ENCODE peak calls at places on chromosomes 1 and 21, in four cellular contexts. Q, R, A and J are unnamed samples.

GRCh38 chr1:244732846-244733450 is 80.0 kb downstream of the DESI2 start:
- DNase-seq in A (no peak), R (no peak), Q (no peak), J (no peak)

GRCh38 chr1:87435484-87435883 is 106.8 kb downstream of the LMO4 start:
- DNase-seq in R (no peak), Q (no peak), A (no peak), J (peak)

GRCh38 chr1:7827134-7827955 is 25.5 kb downstream of the UTS2 start:
- DNase-seq in Q (no peak), R (peak), A (no peak), J (no peak)

GRCh38 chr1:81702903-81703302 is 97.8 kb upstream of the ADGRL2 start:
- DNase-seq in Q (peak), A (peak), R (peak), J (peak)

GRCh38 chr1:36172983-36173382 is 17.0 kb downstream of the MAP7D1 start:
- DNase-seq in Q (no peak), A (peak), R (peak), J (peak)

GRCh38 chr1:60388092-60388987 is 314.8 kb upstream of the C1orf87 start:
- DNase-seq in A (no peak), Q (no peak), R (no peak), J (no peak)

GRCh38 chr1:14733053-14733778 is 134.7 kb downstream of the KAZN start:
- DNase-seq in R (no peak), A (peak), Q (no peak), J (peak)

GRCh38 chr1:186474208-186474607 is 13.3 kb upstream of the PDC start:
- DNase-seq in A (peak), R (peak), Q (peak), J (peak)

GRCh38 chr1:6819641-6820040 is 34.4 kb downstream of the CAMTA1 start:
- DNase-seq in Q (no peak), R (peak), A (peak), J (peak)

GRCh38 chr1:41843378-41843777 is 75.3 kb downstream of the HIVEP3 start:
- DNase-seq in R (peak), Q (no peak), A (peak), J (peak)

GRCh38 chr21:32807717-32808380 is 36.3 kb upstream of the PAXBP1 start:
- DNase-seq in A (peak), R (peak), Q (no peak), J (peak)

GRCh38 chr1:205719762-205720161 is 30.2 kb downstream of the NUCKS1 start:
- DNase-seq in Q (no peak), A (no peak), R (no peak), J (no peak)

GRCh38 chr1:51961231-51961630 is 29.3 kb downstream of the RAB3B start:
- DNase-seq in R (no peak), A (no peak), Q (no peak), J (no peak)

GRCh38 chr1:67522793-67523192 is 92.6 kb upstream of the SERBP1 start:
- DNase-seq in R (no peak), Q (no peak), A (no peak), J (no peak)

GRCh38 chr1:200992382-200993101 is 31.0 kb downstream of the KIF21B start:
- DNase-seq in Q (no peak), R (no peak), A (no peak), J (no peak)

GRCh38 chr1:114316204-114316603 is 162.5 kb upstream of the SYT6 start:
- DNase-seq in R (no peak), A (no peak), Q (no peak), J (no peak)